ENCODE peak calls at places on chromosomes 11 and 22, in seven cellular contexts. N, K, T, W, U, L and B are unnamed samples.

GRCh38 chr22:36411589-36412258 is 24.0 kb upstream of the MYH9 start:
- DNase-seq in N (no peak), K (peak; percentile 14), T (no peak), W (no peak), U (no peak), L (no peak), B (no peak)

GRCh38 chr11:129458278-129458677 is 82.6 kb downstream of the BARX2 start:
- DNase-seq in N (no peak), K (no peak), T (no peak), W (no peak), U (no peak), L (no peak), B (no peak)

GRCh38 chr11:65770951-65771567 is 9.7 kb downstream of the AP5B1 start:
- DNase-seq in N (no peak), K (no peak), T (no peak), W (no peak), U (no peak), L (no peak), B (no peak)

GRCh38 chr11:128789497-128790080 is 77.5 kb downstream of the KCNJ1 start:
- DNase-seq in N (no peak), K (no peak), T (peak; percentile 49), W (no peak), U (no peak), L (no peak), B (no peak)

GRCh38 chr22:26417406-26417805 is 11.7 kb upstream of the ASPHD2 start:
- DNase-seq in N (no peak), K (no peak), T (no peak), W (no peak), U (no peak), L (no peak), B (no peak)

GRCh38 chr11:4607782-4608666 is at the start of gene TRIM68:
- DNase-seq in N (no peak), K (peak; percentile 90), T (peak; percentile 96), W (peak; percentile 84), U (peak; percentile 95), L (peak; percentile 97), B (peak; percentile 98)

GRCh38 chr22:26642465-26643367 is 14.7 kb upstream of the MIAT start:
- DNase-seq in N (no peak), K (peak; percentile 63), T (no peak), W (peak; percentile 58), U (no peak), L (no peak), B (peak; percentile 32)

GRCh38 chr11:134485316-134485715 is 73.3 kb upstream of the B3GAT1 start:
- DNase-seq in N (no peak), K (no peak), T (no peak), W (no peak), U (no peak), L (no peak), B (no peak)

GRCh38 chr11:8731647-8732188 is 49.1 kb downstream of the RPL27A start:
- DNase-seq in N (no peak), K (no peak), T (no peak), W (no peak), U (no peak), L (no peak), B (no peak)

GRCh38 chr11:33005175-33005574 is 10.5 kb upstream of the DEPDC7 start:
- DNase-seq in N (no peak), K (no peak), T (no peak), W (no peak), U (no peak), L (no peak), B (no peak)

GRCh38 chr22:41256898-41257260 is 16.1 kb upstream of the CHADL start:
- DNase-seq in N (no peak), K (no peak), T (peak; percentile 21), W (no peak), U (peak; percentile 18), L (no peak), B (no peak)

GRCh38 chr11:8100151-8100550 is 19.1 kb downstream of the TUB start:
- DNase-seq in N (no peak), K (no peak), T (no peak), W (no peak), U (no peak), L (no peak), B (no peak)

GRCh38 chr22:19518568-19519030 is 5.6 kb downstream of the CLDN5 start:
- DNase-seq in N (no peak), K (no peak), T (no peak), W (no peak), U (no peak), L (no peak), B (no peak)

GRCh38 chr11:45710561-45710960 is 45.1 kb upstream of the CHST1 start:
- DNase-seq in N (no peak), K (no peak), T (no peak), W (no peak), U (no peak), L (no peak), B (no peak)

GRCh38 chr22:40855960-40856512 is 403 bp downstream of the ST13 start:
- DNase-seq in N (no peak), K (peak; percentile 3), T (peak; percentile 31), W (no peak), U (peak; percentile 10), L (no peak), B (peak; percentile 33)

GRCh38 chr11:78638704-78639380 is 64.2 kb upstream of the NARS2 start:
- DNase-seq in N (no peak), K (no peak), T (no peak), W (no peak), U (no peak), L (no peak), B (no peak)

GRCh38 chr11:43691332-43691731 is 10.8 kb downstream of the HSD17B12 start:
- DNase-seq in N (no peak), K (no peak), T (peak; percentile 18), W (no peak), U (no peak), L (no peak), B (no peak)

GRCh38 chr11:117337061-117337460 is 9.4 kb downstream of the CEP164 start:
- DNase-seq in N (no peak), K (no peak), T (no peak), W (no peak), U (no peak), L (no peak), B (no peak)

GRCh38 chr11:29612423-29612822 is 404.4 kb downstream of the KCNA4 start:
- DNase-seq in N (no peak), K (no peak), T (no peak), W (no peak), U (no peak), L (no peak), B (no peak)

GRCh38 chr11:119094816-119095065 is 6.9 kb downstream of the DPAGT1 start:
- DNase-seq in N (no peak), K (no peak), T (peak; percentile 87), W (no peak), U (no peak), L (peak; percentile 78), B (peak; percentile 85)

GRCh38 chr11:11706022-11706421 is 84.2 kb upstream of the GALNT18 start:
- DNase-seq in N (no peak), K (no peak), T (no peak), W (no peak), U (no peak), L (no peak), B (no peak)

GRCh38 chr22:48957987-48958321 is 869.7 kb downstream of the BRD1 start:
- DNase-seq in N (no peak), K (no peak), T (no peak), W (no peak), U (no peak), L (no peak), B (no peak)

GRCh38 chr11:118081241-118081958 is 4.5 kb downstream of the TMPRSS4 start:
- DNase-seq in N (no peak), K (no peak), T (no peak), W (no peak), U (no peak), L (no peak), B (no peak)

GRCh38 chr11:21560466-21560975 is 632.4 kb upstream of the ANO5 start:
- DNase-seq in N (no peak), K (no peak), T (no peak), W (no peak), U (no peak), L (no peak), B (no peak)

GRCh38 chr22:47598864-47599263 is 836.4 kb downstream of the TBC1D22A start:
- DNase-seq in N (no peak), K (no peak), T (no peak), W (no peak), U (no peak), L (no peak), B (no peak)

GRCh38 chr22:39723899-39724351 is 153.4 kb downstream of the CACNA1I start:
- DNase-seq in N (no peak), K (no peak), T (peak; percentile 69), W (no peak), U (peak; percentile 22), L (peak; percentile 40), B (no peak)

GRCh38 chr11:7547091-7547490 is 33.3 kb downstream of the PPFIBP2 start:
- DNase-seq in N (no peak), K (no peak), T (no peak), W (no peak), U (no peak), L (no peak), B (no peak)

GRCh38 chr11:8812438-8812837 is 98.6 kb upstream of the AKIP1 start:
- DNase-seq in N (no peak), K (no peak), T (peak; percentile 54), W (no peak), U (no peak), L (peak; percentile 30), B (no peak)

GRCh38 chr11:78161937-78162336 is 22.5 kb upstream of the ALG8 start:
- DNase-seq in N (no peak), K (no peak), T (peak; percentile 44), W (no peak), U (no peak), L (no peak), B (peak; percentile 38)

GRCh38 chr22:46043339-46043738 is 66.4 kb upstream of the WNT7B start:
- DNase-seq in N (no peak), K (no peak), T (no peak), W (no peak), U (no peak), L (no peak), B (no peak)

GRCh38 chr11:65506770-65507485 is 8.1 kb downstream of the MALAT1 start:
- DNase-seq in N (peak; percentile 83), K (no peak), T (peak; percentile 95), W (peak; percentile 87), U (no peak), L (peak; percentile 67), B (no peak)